ENCODE peak calls at places on chromosomes 3 and 15, in seven cellular contexts. One of them, this sample, is unnamed.

GRCh38 chr3:73504255-73504654 is 120.5 kb downstream of the PDZRN3 start:
- DNase-seq in HT1080: no peak
- DNase-seq in stimulated activated CD8-positive, alpha-beta memory T cell treated with anti-CD3 and anti-CD28 coated beads, Interleukin-2, amount 100 ng/mL, for 48 hours: no peak
- DNase-seq in GM12878: no peak
- DNase-seq in omental fat pad: no peak
- DNase-seq in EL: no peak
- DNase-seq in upper lobe of right lung: no peak
- DNase-seq in this sample: no peak

GRCh38 chr3:99895106-99895705 is 77.5 kb downstream of the CMSS1 start:
- DNase-seq in HT1080: peak
- DNase-seq in stimulated activated CD8-positive, alpha-beta memory T cell treated with anti-CD3 and anti-CD28 coated beads, Interleukin-2, amount 100 ng/mL, for 48 hours: no peak
- DNase-seq in GM12878: no peak
- DNase-seq in omental fat pad: no peak
- DNase-seq in EL: peak
- DNase-seq in upper lobe of right lung: no peak
- DNase-seq in this sample: no peak

GRCh38 chr3:105647047-105647446 is 221.8 kb downstream of the CBLB start:
- DNase-seq in HT1080: peak
- DNase-seq in stimulated activated CD8-positive, alpha-beta memory T cell treated with anti-CD3 and anti-CD28 coated beads, Interleukin-2, amount 100 ng/mL, for 48 hours: no peak
- DNase-seq in GM12878: no peak
- DNase-seq in omental fat pad: no peak
- DNase-seq in EL: peak
- DNase-seq in upper lobe of right lung: no peak
- DNase-seq in this sample: no peak

GRCh38 chr3:58336135-58336882 is 3.6 kb downstream of the PXK start:
- DNase-seq in HT1080: peak
- DNase-seq in stimulated activated CD8-positive, alpha-beta memory T cell treated with anti-CD3 and anti-CD28 coated beads, Interleukin-2, amount 100 ng/mL, for 48 hours: no peak
- DNase-seq in GM12878: no peak
- DNase-seq in omental fat pad: no peak
- DNase-seq in EL: peak
- DNase-seq in upper lobe of right lung: no peak
- DNase-seq in this sample: no peak

GRCh38 chr3:169203631-169204550 is 459.6 kb downstream of the MECOM start:
- DNase-seq in HT1080: peak
- DNase-seq in stimulated activated CD8-positive, alpha-beta memory T cell treated with anti-CD3 and anti-CD28 coated beads, Interleukin-2, amount 100 ng/mL, for 48 hours: no peak
- DNase-seq in GM12878: no peak
- DNase-seq in omental fat pad: no peak
- DNase-seq in EL: no peak
- DNase-seq in upper lobe of right lung: no peak
- DNase-seq in this sample: no peak

GRCh38 chr3:102113421-102114041 is 264.2 kb downstream of the NFKBIZ start:
- DNase-seq in HT1080: no peak
- DNase-seq in stimulated activated CD8-positive, alpha-beta memory T cell treated with anti-CD3 and anti-CD28 coated beads, Interleukin-2, amount 100 ng/mL, for 48 hours: no peak
- DNase-seq in GM12878: no peak
- DNase-seq in omental fat pad: no peak
- DNase-seq in EL: no peak
- DNase-seq in upper lobe of right lung: no peak
- DNase-seq in this sample: no peak

GRCh38 chr3:172467170-172467824 is 19.0 kb upstream of the GHSR start:
- DNase-seq in HT1080: peak
- DNase-seq in stimulated activated CD8-positive, alpha-beta memory T cell treated with anti-CD3 and anti-CD28 coated beads, Interleukin-2, amount 100 ng/mL, for 48 hours: no peak
- DNase-seq in GM12878: no peak
- DNase-seq in omental fat pad: no peak
- DNase-seq in EL: peak
- DNase-seq in upper lobe of right lung: no peak
- DNase-seq in this sample: peak

GRCh38 chr15:84783493-84784251 is 33.5 kb upstream of the ALPK3 start:
- DNase-seq in HT1080: no peak
- DNase-seq in stimulated activated CD8-positive, alpha-beta memory T cell treated with anti-CD3 and anti-CD28 coated beads, Interleukin-2, amount 100 ng/mL, for 48 hours: no peak
- DNase-seq in GM12878: no peak
- DNase-seq in omental fat pad: no peak
- DNase-seq in EL: no peak
- DNase-seq in upper lobe of right lung: no peak
- DNase-seq in this sample: no peak

This sample was measured in 8988T.